ENCODE peak calls at places on chromosomes 3 and 15, in four cellular contexts. O, J, N and G are unnamed samples.

GRCh38 chr15:42826251-42826890 is 89.4 kb upstream of the CDAN1 start:
- DNase-seq in O (no peak), J (no peak), N (no peak), G (no peak)

GRCh38 chr15:66751579-66751978 is 49.5 kb downstream of the SMAD6 start:
- DNase-seq in O (peak), J (peak), N (no peak), G (no peak)

GRCh38 chr3:72181231-72181630 is 396.3 kb upstream of the PROK2 start:
- DNase-seq in O (no peak), J (no peak), N (no peak), G (no peak)

GRCh38 chr3:184583345-184584000 is 21.9 kb downstream of the EPHB3 start:
- DNase-seq in O (no peak), J (no peak), N (peak), G (no peak)

GRCh38 chr3:120568624-120569023 is 27.5 kb upstream of the NDUFB4 start:
- DNase-seq in O (no peak), J (no peak), N (no peak), G (no peak)

GRCh38 chr3:10702961-10703740 is 112.9 kb upstream of the SLC6A11 start:
- DNase-seq in O (no peak), J (peak), N (peak), G (no peak)

GRCh38 chr3:127449489-127450212 is 140.9 kb downstream of the TPRA1 start:
- DNase-seq in O (no peak), J (no peak), N (no peak), G (no peak)

GRCh38 chr15:72168833-72169232 is 28.8 kb downstream of the GRAMD2A start:
- DNase-seq in O (no peak), J (no peak), N (no peak), G (no peak)

GRCh38 chr3:148606979-148607378 is 90.7 kb upstream of the AGTR1 start:
- DNase-seq in O (no peak), J (no peak), N (no peak), G (no peak)

GRCh38 chr3:169686874-169687273 is 23.4 kb upstream of the MECOM start:
- DNase-seq in O (peak), J (no peak), N (no peak), G (no peak)

GRCh38 chr3:15492847-15493360 is 28.6 kb downstream of the COLQ start:
- DNase-seq in O (no peak), J (no peak), N (no peak), G (no peak)

DNA sequence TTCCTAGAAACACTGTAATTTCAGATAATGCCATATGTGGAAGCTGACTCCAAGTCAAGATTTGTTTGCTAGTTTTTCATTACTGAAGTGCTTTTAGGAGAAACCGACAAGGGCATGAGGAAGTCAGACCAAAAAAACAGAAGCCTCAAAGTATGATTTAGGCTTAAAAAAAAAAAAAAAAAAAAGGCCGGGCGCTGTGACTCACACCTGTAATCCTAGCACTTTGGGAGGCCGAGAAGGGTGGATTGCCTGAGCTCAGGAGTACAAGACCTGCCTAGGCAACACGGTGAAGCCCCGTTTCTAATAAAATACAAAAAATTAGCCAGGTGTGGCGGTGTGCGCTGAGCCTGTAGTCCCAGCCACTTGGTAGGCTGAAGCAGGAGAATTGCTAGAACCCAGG is 11.6 kb downstream of the RPL15 start:
- DNase-seq in O (no peak), J (no peak), N (no peak), G (no peak)
- TF ChIP-seq TCF7L2 in O (no peak), J (no peak), N (no peak), G (no peak)

GRCh38 chr15:86735244-86736040 is 655.8 kb downstream of the AGBL1 start:
- DNase-seq in O (no peak), J (no peak), N (no peak), G (no peak)
- H3K4me3 ChIP-seq in O (no peak), J (no peak), N (no peak), G (no peak)

GRCh38 chr15:32698773-32699390 is 18.9 kb upstream of the GREM1 start:
- DNase-seq in O (no peak), J (no peak), N (no peak), G (no peak)

GRCh38 chr15:32692286-32692685 is 25.5 kb upstream of the GREM1 start:
- DNase-seq in O (no peak), J (no peak), N (no peak), G (no peak)

GRCh38 chr15:32691316-32692032 is 26.3 kb upstream of the GREM1 start:
- DNase-seq in O (no peak), J (no peak), N (no peak), G (no peak)

GRCh38 chr15:32694222-32694983 is 23.4 kb upstream of the GREM1 start:
- DNase-seq in O (no peak), J (no peak), N (no peak), G (no peak)
- TF ChIP-seq TCF7L2 in O (no peak), J (no peak), N (no peak), G (no peak)

GRCh38 chr15:85750319-85750806 is 44.4 kb downstream of the KLHL25 start:
- DNase-seq in O (no peak), J (no peak), N (no peak), G (no peak)
- H3K4me3 ChIP-seq in O (no peak), J (no peak), N (no peak), G (no peak)

DNA sequence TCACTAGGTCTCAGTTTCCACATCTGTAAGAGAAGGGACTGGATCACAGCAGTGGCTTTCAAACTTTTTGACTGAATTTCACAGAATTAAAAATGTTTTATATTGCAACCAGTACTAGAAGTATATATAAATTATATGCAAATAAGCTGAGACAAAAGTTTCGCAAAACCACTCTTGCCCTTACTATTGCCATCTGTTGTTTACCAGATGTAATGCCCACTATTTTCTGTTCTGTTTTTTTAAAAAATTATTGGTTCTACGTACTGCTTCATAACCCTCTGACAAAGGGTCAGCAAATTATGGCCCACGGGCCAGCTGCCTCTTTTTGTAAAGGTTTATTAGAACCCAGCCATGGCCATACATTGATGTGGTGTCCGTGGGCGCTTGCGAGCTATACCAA is 44.8 kb downstream of the PDIA5 start:
- DNase-seq in O (no peak), J (no peak), N (no peak), G (no peak)
- TF ChIP-seq TCF7L2 in O (no peak), J (no peak), N (no peak), G (no peak)

GRCh38 chr15:98439523-98439942 is 208.8 kb upstream of the IGF1R start:
- DNase-seq in O (no peak), J (no peak), N (no peak), G (no peak)
- H3K4me3 ChIP-seq in O (no peak), J (no peak), N (no peak), G (no peak)

DNA sequence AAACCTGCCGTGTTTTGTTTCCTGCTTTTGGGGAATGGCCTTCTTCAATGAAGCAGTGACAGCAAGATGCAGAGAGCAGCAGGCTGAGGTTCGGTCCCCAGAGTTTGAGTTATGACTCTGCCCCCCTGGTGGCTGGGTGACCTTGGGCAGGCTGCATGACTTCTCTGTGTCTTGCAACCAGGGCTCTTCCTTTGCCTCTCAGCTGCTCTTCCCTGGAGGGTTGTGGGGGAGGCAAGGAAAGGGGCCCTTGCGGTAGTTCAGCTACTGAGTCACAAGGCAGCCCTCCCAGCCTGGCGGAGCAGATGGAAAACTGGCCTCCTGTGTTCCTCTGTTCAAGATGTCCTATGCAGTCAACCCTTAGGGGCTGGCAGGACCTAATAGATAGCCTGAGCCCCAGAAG is 17.1 kb downstream of the CTXND1 start:
- DNase-seq in O (no peak), J (peak), N (peak), G (no peak)
- TF ChIP-seq TCF7L2 in O (no peak), J (no peak), N (no peak), G (no peak)

GRCh38 chr3:149673393-149673792 is 15.6 kb upstream of the WWTR1 start:
- DNase-seq in O (no peak), J (no peak), N (no peak), G (no peak)

GRCh38 chr3:149667576-149667975 is 9.8 kb upstream of the WWTR1 start:
- DNase-seq in O (no peak), J (no peak), N (no peak), G (no peak)

DNA sequence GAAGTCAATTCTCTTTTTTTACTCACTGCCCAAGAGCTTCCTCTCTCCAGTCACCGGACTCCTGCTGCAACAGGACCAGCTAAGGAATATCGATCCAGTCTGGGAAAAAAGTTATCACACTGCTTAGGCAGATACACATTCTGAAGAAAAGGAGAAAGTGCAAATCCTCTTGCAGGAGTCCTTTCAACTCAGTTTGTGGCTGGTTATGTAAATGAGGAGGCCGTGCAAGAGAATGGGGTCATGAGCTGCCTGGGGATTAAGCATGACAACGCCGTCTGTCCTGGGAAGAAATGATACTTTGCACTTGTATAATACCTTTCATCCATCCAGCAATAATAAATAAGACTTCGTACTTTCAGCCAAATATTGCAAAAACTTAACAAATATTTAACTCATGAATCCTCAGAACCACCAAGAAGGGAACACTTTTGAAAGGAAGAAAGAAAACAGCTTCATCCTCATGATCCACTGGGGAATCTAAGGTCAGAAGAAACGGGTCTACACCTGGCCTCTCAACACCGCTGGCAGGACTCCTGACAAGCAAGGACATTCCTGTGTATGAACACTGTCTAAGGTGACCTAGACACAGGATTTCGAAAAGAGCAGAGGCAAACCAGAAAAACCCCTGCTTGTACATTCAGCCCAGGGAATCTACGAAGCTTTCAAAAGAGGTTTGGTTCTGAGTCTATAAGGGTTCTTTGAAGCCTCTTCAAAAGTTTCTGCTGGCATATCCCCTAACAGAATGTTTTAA is 13.1 kb upstream of the WWTR1 start:
- DNase-seq in O (peak), J (no peak), N (no peak), G (no peak)
- H3K4me3 ChIP-seq in O (peak), J (no peak), N (no peak), G (no peak)

GRCh38 chr15:48001393-48002059 is 119.3 kb upstream of the SLC24A5 start:
- DNase-seq in O (no peak), J (no peak), N (no peak), G (no peak)
- TF ChIP-seq TCF7L2 in O (no peak), J (no peak), N (no peak), G (no peak)

DNA sequence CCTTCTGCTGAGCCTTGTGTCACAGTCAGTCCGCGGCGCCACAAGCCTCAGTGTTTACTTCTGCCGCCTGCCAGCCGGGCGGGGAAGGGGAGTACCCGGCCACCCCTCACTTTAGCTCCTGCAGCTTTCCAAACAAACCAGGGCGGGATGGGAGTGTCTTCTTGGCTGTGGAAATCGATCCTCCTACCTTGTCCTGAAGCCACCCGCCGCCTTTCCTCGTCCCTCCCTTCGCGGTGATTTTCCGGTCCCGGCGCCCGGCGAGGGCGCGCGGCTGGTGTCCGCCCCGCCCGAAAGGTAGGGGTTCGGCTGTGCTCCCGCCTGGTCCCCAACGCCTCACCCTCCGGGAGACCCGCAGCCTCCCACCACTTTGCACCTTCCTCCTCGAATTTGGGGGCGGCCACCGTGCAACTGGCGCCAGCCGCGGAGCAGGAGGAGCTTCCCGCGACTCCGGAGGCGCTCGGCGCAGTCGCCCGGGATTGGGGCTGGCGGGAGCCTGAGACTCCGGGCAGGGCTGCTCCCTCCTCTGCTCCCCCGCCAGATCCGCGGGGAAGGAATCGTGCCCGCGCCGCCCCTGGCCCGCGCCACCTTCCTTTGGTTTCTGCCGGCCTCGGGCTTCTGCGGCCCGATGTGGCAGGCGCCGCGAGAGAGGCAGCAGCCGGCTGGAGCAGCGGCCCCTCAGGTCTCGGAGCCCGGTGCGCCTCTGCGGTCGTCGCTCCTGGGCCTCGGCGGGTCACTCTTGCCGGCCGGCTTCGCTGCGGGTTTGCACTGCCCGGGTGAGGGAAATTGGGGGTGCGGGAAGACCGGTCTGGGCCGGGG is 30.7 kb upstream of the ST3GAL6 start:
- DNase-seq in O (peak), J (peak), N (no peak), G (no peak)
- H3K4me3 ChIP-seq in O (peak), J (peak), N (no peak), G (peak)